ENCODE peak calls at places on chromosomes 5 and 9, in seven cellular contexts. One of them, this sample, is unnamed.

GRCh38 chr5:96567188-96567587 is 95.0 kb upstream of the CAST start:
- DNase-seq in M059J: peak
- DNase-seq in NCI-H748 treated with DMSO at 0.1 percent for 48 hours: no peak
- DNase-seq in T-helper 9 cell: no peak
- DNase-seq in HCEC 1CT: peak
- DNase-seq in fibroblast of mammary gland: peak
- DNase-seq in choroid plexus epithelial cell: peak
- DNase-seq in this sample: peak

GRCh38 chr5:116237917-116238502 is 153.2 kb downstream of the COMMD10 start:
- DNase-seq in M059J: peak
- DNase-seq in NCI-H748 treated with DMSO at 0.1 percent for 48 hours: no peak
- DNase-seq in T-helper 9 cell: no peak
- DNase-seq in HCEC 1CT: no peak
- DNase-seq in fibroblast of mammary gland: peak
- DNase-seq in choroid plexus epithelial cell: peak
- DNase-seq in this sample: no peak

GRCh38 chr5:199821-200645 is 8.7 kb downstream of the LRRC14B start:
- DNase-seq in M059J: no peak
- DNase-seq in NCI-H748 treated with DMSO at 0.1 percent for 48 hours: no peak
- DNase-seq in T-helper 9 cell: no peak
- DNase-seq in HCEC 1CT: no peak
- DNase-seq in fibroblast of mammary gland: no peak
- DNase-seq in choroid plexus epithelial cell: no peak
- DNase-seq in this sample: no peak

GRCh38 chr5:88829053-88829452 is 53.9 kb downstream of the MEF2C start:
- DNase-seq in M059J: peak
- DNase-seq in NCI-H748 treated with DMSO at 0.1 percent for 48 hours: no peak
- DNase-seq in T-helper 9 cell: no peak
- DNase-seq in HCEC 1CT: no peak
- DNase-seq in fibroblast of mammary gland: no peak
- DNase-seq in choroid plexus epithelial cell: no peak
- DNase-seq in this sample: no peak

GRCh38 chr5:93995126-93995621 is 253.8 kb upstream of the POU5F2 start:
- DNase-seq in M059J: peak
- DNase-seq in NCI-H748 treated with DMSO at 0.1 percent for 48 hours: no peak
- DNase-seq in T-helper 9 cell: no peak
- DNase-seq in HCEC 1CT: peak
- DNase-seq in fibroblast of mammary gland: peak
- DNase-seq in choroid plexus epithelial cell: peak
- DNase-seq in this sample: peak

GRCh38 chr5:9105851-9106250 is 440.0 kb downstream of the SEMA5A start:
- DNase-seq in M059J: peak
- DNase-seq in NCI-H748 treated with DMSO at 0.1 percent for 48 hours: no peak
- DNase-seq in T-helper 9 cell: no peak
- DNase-seq in HCEC 1CT: peak
- DNase-seq in fibroblast of mammary gland: no peak
- DNase-seq in choroid plexus epithelial cell: no peak
- DNase-seq in this sample: peak

GRCh38 chr9:35226685-35227084 is 64.9 kb downstream of the UNC13B start:
- DNase-seq in M059J: no peak
- DNase-seq in NCI-H748 treated with DMSO at 0.1 percent for 48 hours: peak
- DNase-seq in T-helper 9 cell: no peak
- DNase-seq in HCEC 1CT: no peak
- DNase-seq in fibroblast of mammary gland: no peak
- DNase-seq in choroid plexus epithelial cell: no peak
- DNase-seq in this sample: no peak

GRCh38 chr5:66987126-66987525 is 209.5 kb downstream of the CD180 start:
- DNase-seq in M059J: no peak
- DNase-seq in NCI-H748 treated with DMSO at 0.1 percent for 48 hours: no peak
- DNase-seq in T-helper 9 cell: no peak
- DNase-seq in HCEC 1CT: peak
- DNase-seq in fibroblast of mammary gland: peak
- DNase-seq in choroid plexus epithelial cell: peak
- DNase-seq in this sample: no peak

GRCh38 chr5:44875661-44876250 is 67.0 kb downstream of the MRPS30 start:
- DNase-seq in M059J: peak
- DNase-seq in NCI-H748 treated with DMSO at 0.1 percent for 48 hours: no peak
- DNase-seq in T-helper 9 cell: no peak
- DNase-seq in HCEC 1CT: peak
- DNase-seq in fibroblast of mammary gland: peak
- DNase-seq in choroid plexus epithelial cell: peak
- DNase-seq in this sample: peak

GRCh38 chr5:158813275-158813674 is 286.4 kb downstream of the EBF1 start:
- DNase-seq in M059J: no peak
- DNase-seq in NCI-H748 treated with DMSO at 0.1 percent for 48 hours: no peak
- DNase-seq in T-helper 9 cell: no peak
- DNase-seq in HCEC 1CT: no peak
- DNase-seq in fibroblast of mammary gland: no peak
- DNase-seq in choroid plexus epithelial cell: no peak
- DNase-seq in this sample: no peak

GRCh38 chr9:4793412-4794005 is 765 bp downstream of the RCL1 start:
- DNase-seq in M059J: no peak
- DNase-seq in NCI-H748 treated with DMSO at 0.1 percent for 48 hours: peak
- DNase-seq in T-helper 9 cell: no peak
- DNase-seq in HCEC 1CT: peak
- DNase-seq in fibroblast of mammary gland: no peak
- DNase-seq in choroid plexus epithelial cell: peak
- DNase-seq in this sample: peak

GRCh38 chr5:1917830-1918487 is 35.2 kb upstream of the IRX4 start:
- DNase-seq in M059J: peak
- DNase-seq in NCI-H748 treated with DMSO at 0.1 percent for 48 hours: peak
- DNase-seq in T-helper 9 cell: no peak
- DNase-seq in HCEC 1CT: no peak
- DNase-seq in fibroblast of mammary gland: no peak
- DNase-seq in choroid plexus epithelial cell: no peak
- DNase-seq in this sample: no peak

GRCh38 chr9:80440724-80441123 is 869.0 kb downstream of the TLE4 start:
- DNase-seq in M059J: no peak
- DNase-seq in NCI-H748 treated with DMSO at 0.1 percent for 48 hours: no peak
- DNase-seq in T-helper 9 cell: no peak
- DNase-seq in HCEC 1CT: no peak
- DNase-seq in fibroblast of mammary gland: no peak
- DNase-seq in choroid plexus epithelial cell: no peak
- DNase-seq in this sample: no peak

GRCh38 chr9:130240410-130241197 is 25.0 kb upstream of the HMCN2 start:
- DNase-seq in M059J: peak
- DNase-seq in NCI-H748 treated with DMSO at 0.1 percent for 48 hours: peak
- DNase-seq in T-helper 9 cell: no peak
- DNase-seq in HCEC 1CT: peak
- DNase-seq in fibroblast of mammary gland: peak
- DNase-seq in choroid plexus epithelial cell: peak
- DNase-seq in this sample: peak

GRCh38 chr9:108762348-108763055 is 93.3 kb downstream of the ACTL7B start:
- DNase-seq in M059J: no peak
- DNase-seq in NCI-H748 treated with DMSO at 0.1 percent for 48 hours: no peak
- DNase-seq in T-helper 9 cell: no peak
- DNase-seq in HCEC 1CT: no peak
- DNase-seq in fibroblast of mammary gland: no peak
- DNase-seq in choroid plexus epithelial cell: no peak
- DNase-seq in this sample: no peak

GRCh38 chr9:127721391-127721821 is 5.5 kb downstream of the TTC16 start:
- DNase-seq in M059J: peak
- DNase-seq in NCI-H748 treated with DMSO at 0.1 percent for 48 hours: no peak
- DNase-seq in T-helper 9 cell: no peak
- DNase-seq in HCEC 1CT: no peak
- DNase-seq in fibroblast of mammary gland: no peak
- DNase-seq in choroid plexus epithelial cell: no peak
- DNase-seq in this sample: no peak

GRCh38 chr5:127089206-127089605 is 15.9 kb upstream of the C5orf63 start:
- DNase-seq in M059J: no peak
- DNase-seq in NCI-H748 treated with DMSO at 0.1 percent for 48 hours: no peak
- DNase-seq in T-helper 9 cell: no peak
- DNase-seq in HCEC 1CT: peak
- DNase-seq in fibroblast of mammary gland: peak
- DNase-seq in choroid plexus epithelial cell: peak
- DNase-seq in this sample: no peak

GRCh38 chr5:71932649-71933338 is 174.5 kb upstream of the MAP1B start:
- DNase-seq in M059J: peak
- DNase-seq in NCI-H748 treated with DMSO at 0.1 percent for 48 hours: peak
- DNase-seq in T-helper 9 cell: no peak
- DNase-seq in HCEC 1CT: peak
- DNase-seq in fibroblast of mammary gland: peak
- DNase-seq in choroid plexus epithelial cell: peak
- DNase-seq in this sample: peak

This sample was measured in amniotic epithelial cell.